ENCODE peak calls at places on chromosome 18, in six cellular contexts. Y is fibroblast of villous mesenchyme, S is cardiac muscle cell, F is osteocyte, L is lower lobe of right lung, C is brain microvascular endothelial cell. G is an unnamed sample.
A peak's percentile ranks its signal among the peaks of the same experiment; 100 is the strongest.

GRCh38 chr18:6414118-6414722 is 491 bp downstream of the L3MBTL4 start:
- DNase-seq in Y (peak; percentile 6), S (peak; percentile 55), F (peak; percentile 87), L (peak; percentile 87), C (no peak), G (peak; percentile 22)

GRCh38 chr18:59536181-59536580 is 161.0 kb downstream of the CCBE1 start:
- DNase-seq in Y (no peak), S (no peak), F (no peak), L (no peak), C (no peak), G (no peak)

GRCh38 chr18:66495844-66496243 is 108.0 kb downstream of the CDH19 start:
- DNase-seq in Y (peak; percentile 2), S (peak; percentile 79), F (no peak), L (peak; percentile 57), C (peak; percentile 2), G (peak; percentile 5)

GRCh38 chr18:77133920-77134496 is 1.4 kb upstream of the MBP start:
- DNase-seq in Y (no peak), S (no peak), F (peak; percentile 51), L (peak; percentile 77), C (no peak), G (no peak)

GRCh38 chr18:65287642-65288041 is 463.2 kb upstream of the CDH7 start:
- DNase-seq in Y (no peak), S (no peak), F (no peak), L (no peak), C (no peak), G (no peak)

GRCh38 chr18:48529796-48530195 is 9.0 kb upstream of the CTIF start:
- DNase-seq in Y (peak; percentile 60), S (no peak), F (no peak), L (no peak), C (peak; percentile 91), G (no peak)

GRCh38 chr18:57077786-57078552 is 68.9 kb upstream of the BOD1L2 start:
- DNase-seq in Y (no peak), S (no peak), F (no peak), L (no peak), C (no peak), G (no peak)

GRCh38 chr18:64749884-64750283 is 601.0 kb upstream of the LINC00305 start:
- DNase-seq in Y (no peak), S (no peak), F (no peak), L (no peak), C (no peak), G (no peak)

GRCh38 chr18:49467019-49467563 is 6.6 kb upstream of the DYM start:
- DNase-seq in Y (no peak), S (no peak), F (no peak), L (no peak), C (no peak), G (no peak)

GRCh38 chr18:10748641-10749040 is 222.8 kb downstream of the NAPG start:
- DNase-seq in Y (no peak), S (no peak), F (no peak), L (no peak), C (peak; percentile 74), G (no peak)

GRCh38 chr18:44592639-44593038 is 88.0 kb upstream of the SETBP1 start:
- DNase-seq in Y (peak; percentile 88), S (peak; percentile 55), F (no peak), L (no peak), C (peak; percentile 43), G (no peak)

GRCh38 chr18:51575171-51575570 is 377.7 kb upstream of the MEX3C start:
- DNase-seq in Y (no peak), S (no peak), F (no peak), L (no peak), C (no peak), G (no peak)

GRCh38 chr18:21502661-21503060 is 97.8 kb downstream of the ESCO1 start:
- DNase-seq in Y (no peak), S (no peak), F (no peak), L (no peak), C (no peak), G (no peak)

GRCh38 chr18:29181151-29181901 is 1004.4 kb upstream of the CDH2 start:
- DNase-seq in Y (peak; percentile 89), S (no peak), F (no peak), L (no peak), C (peak; percentile 77), G (no peak)

G was measured in HEK293T.